ENCODE peak calls at places on chromosome 3, in four cellular contexts. V is HCT116, Y is HepG2, Q is K562. E is an unnamed sample.

GRCh38 chr3:44522494-44522933 is 32.5 kb upstream of the ZKSCAN7 start:
- DNase-seq in V (no peak), Y (peak), Q (no peak), E (no peak)

GRCh38 chr3:185308126-185308754 is 54.4 kb upstream of the EHHADH start:
- DNase-seq in V (peak), Y (peak), Q (peak), E (peak)

GRCh38 chr3:65107174-65107573 is 419.4 kb upstream of the ADAMTS9 start:
- DNase-seq in V (no peak), Y (no peak), Q (no peak), E (peak)

GRCh38 chr3:177279118-177279815 is 82.0 kb upstream of the TBL1XR1 start:
- DNase-seq in V (no peak), Y (peak), Q (no peak), E (no peak)

GRCh38 chr3:13673207-13673606 is 124.3 kb downstream of the FBLN2 start:
- DNase-seq in V (no peak), Y (no peak), Q (peak), E (no peak)

GRCh38 chr3:132554437-132554836 is 42.6 kb upstream of the ACKR4 start:
- DNase-seq in V (no peak), Y (peak), Q (no peak), E (peak)

GRCh38 chr3:133475245-133476010 is 75.6 kb downstream of the BFSP2 start:
- DNase-seq in V (no peak), Y (no peak), Q (no peak), E (no peak)

GRCh38 chr3:179037361-179037760 is 34.2 kb downstream of the ZMAT3 start:
- DNase-seq in V (no peak), Y (no peak), Q (no peak), E (no peak)

GRCh38 chr3:161413127-161413854 is 42.0 kb upstream of the SPTSSB start:
- DNase-seq in V (no peak), Y (no peak), Q (no peak), E (peak)

GRCh38 chr3:143595456-143596077 is 252.7 kb downstream of the SLC9A9 start:
- DNase-seq in V (no peak), Y (no peak), Q (no peak), E (no peak)

GRCh38 chr3:72328755-72329154 is 519.5 kb downstream of the SHQ1 start:
- DNase-seq in V (no peak), Y (no peak), Q (no peak), E (no peak)

GRCh38 chr3:194540268-194540937 is 53.6 kb upstream of the ATP13A3 start:
- DNase-seq in V (no peak), Y (no peak), Q (no peak), E (peak)

GRCh38 chr3:171776839-171777607 is 33.3 kb downstream of the PLD1 start:
- DNase-seq in V (no peak), Y (no peak), Q (no peak), E (peak)

GRCh38 chr3:136817448-136817847 is 1.5 kb upstream of the SLC35G2 start:
- DNase-seq in V (no peak), Y (no peak), Q (no peak), E (no peak)

GRCh38 chr3:196270499-196270898 is 17.0 kb downstream of the PCYT1A start:
- DNase-seq in V (no peak), Y (no peak), Q (no peak), E (no peak)

GRCh38 chr3:96548073-96548472 is 266.3 kb upstream of the EPHA6 start:
- DNase-seq in V (no peak), Y (no peak), Q (no peak), E (no peak)

GRCh38 chr3:66431494-66431893 is 69.3 kb downstream of the LRIG1 start:
- DNase-seq in V (no peak), Y (no peak), Q (no peak), E (no peak)

GRCh38 chr3:73547427-73548036 is 77.2 kb downstream of the PDZRN3 start:
- DNase-seq in V (no peak), Y (no peak), Q (no peak), E (no peak)

GRCh38 chr3:46892285-46893145 is 15.0 kb downstream of the PTH1R start:
- DNase-seq in V (peak), Y (no peak), Q (peak), E (peak)

GRCh38 chr3:183502237-183502636 is 53.3 kb downstream of the KLHL6 start:
- DNase-seq in V (no peak), Y (no peak), Q (no peak), E (no peak)

GRCh38 chr3:145939431-145939830 is 221.6 kb downstream of the PLOD2 start:
- DNase-seq in V (no peak), Y (peak), Q (no peak), E (no peak)

GRCh38 chr3:105228696-105229095 is 138.0 kb upstream of the ALCAM start:
- DNase-seq in V (no peak), Y (no peak), Q (no peak), E (no peak)

GRCh38 chr3:177673105-177673804 is 476.0 kb upstream of the TBL1XR1 start:
- DNase-seq in V (no peak), Y (no peak), Q (no peak), E (peak)

DNA sequence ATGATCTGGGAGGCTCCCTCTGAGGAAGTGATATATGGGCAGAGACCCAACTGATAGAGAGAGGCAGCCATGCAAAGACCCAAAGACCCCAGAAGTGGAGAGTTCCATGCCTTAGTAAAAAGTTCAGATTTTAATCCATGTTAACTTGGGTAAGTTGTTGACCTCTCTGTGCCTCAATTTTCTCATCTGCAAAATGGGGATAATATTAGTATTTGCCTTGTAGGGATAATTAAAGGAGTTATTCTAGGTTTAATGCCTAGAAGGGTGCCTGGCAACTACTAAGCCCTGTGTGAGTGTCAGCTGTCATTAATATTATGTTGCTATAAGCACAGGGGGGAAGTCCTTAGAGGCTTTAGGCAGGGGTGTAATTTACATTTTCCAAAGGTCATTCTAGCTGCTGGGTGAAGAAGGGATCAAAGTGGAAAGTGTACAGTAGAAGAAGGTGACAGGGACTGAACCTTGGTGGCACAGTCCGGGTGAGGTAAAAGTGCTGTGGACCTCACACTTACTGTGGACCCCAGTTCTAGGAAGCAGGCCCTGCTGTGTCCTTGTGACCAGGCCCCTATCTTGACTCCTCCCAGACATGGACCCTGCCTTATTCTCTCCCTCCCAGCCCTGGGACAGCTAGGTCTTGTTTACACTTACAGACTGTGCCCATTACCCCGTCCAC is 3.0 kb upstream of the RAD18 start:
- DNase-seq in V (no peak), Y (no peak), Q (no peak), E (no peak)
- TF ChIP-seq MAX in V (no peak), Y (no peak), Q (no peak), E (no peak)

DNA sequence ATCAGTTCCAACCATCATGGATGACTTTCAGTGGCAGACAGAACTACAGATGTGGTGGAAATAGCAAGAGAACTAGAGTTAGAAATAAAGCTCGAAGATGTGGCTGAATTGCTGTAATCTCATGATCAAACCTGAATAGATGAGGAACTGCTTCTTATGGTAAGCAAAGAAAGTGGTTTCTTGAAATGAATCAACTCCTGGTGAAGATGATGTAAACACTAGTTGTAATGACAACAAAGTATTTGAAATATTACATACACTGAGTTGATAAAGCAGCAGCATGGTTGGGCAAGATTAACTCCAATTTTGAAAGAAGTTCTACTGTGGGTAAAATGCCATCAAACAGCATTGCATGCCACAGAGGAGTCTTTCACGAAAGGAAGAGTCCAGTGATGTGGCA is 131.7 kb upstream of the FAM3D start:
- DNase-seq in V (no peak), Y (no peak), Q (no peak), E (no peak)
- TF ChIP-seq EZH2 in V (no peak), Y (no peak), Q (no peak), E (no peak)

DNA sequence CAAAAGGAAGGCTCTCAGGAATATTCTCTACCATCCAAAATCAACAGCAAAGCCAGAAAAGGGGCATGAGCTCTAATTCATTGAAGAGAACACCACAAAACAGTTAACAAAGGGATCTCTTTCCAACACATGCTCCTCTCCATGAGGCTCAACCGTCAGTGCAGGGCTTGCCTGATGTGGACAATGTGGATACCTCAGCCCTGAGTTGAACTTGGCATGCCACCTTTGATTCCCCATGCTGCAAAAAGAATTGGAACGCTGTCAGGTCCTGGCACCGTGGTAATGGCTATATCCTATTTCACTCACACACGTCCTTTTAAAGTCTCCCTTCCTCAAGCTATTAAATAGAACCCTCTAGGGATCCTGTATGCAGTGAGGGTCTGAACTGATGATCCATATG is 30.7 kb upstream of the IP6K2 start:
- DNase-seq in V (no peak), Y (no peak), Q (no peak), E (no peak)
- TF ChIP-seq MAX in V (no peak), Y (no peak), Q (no peak), E (no peak)

DNA sequence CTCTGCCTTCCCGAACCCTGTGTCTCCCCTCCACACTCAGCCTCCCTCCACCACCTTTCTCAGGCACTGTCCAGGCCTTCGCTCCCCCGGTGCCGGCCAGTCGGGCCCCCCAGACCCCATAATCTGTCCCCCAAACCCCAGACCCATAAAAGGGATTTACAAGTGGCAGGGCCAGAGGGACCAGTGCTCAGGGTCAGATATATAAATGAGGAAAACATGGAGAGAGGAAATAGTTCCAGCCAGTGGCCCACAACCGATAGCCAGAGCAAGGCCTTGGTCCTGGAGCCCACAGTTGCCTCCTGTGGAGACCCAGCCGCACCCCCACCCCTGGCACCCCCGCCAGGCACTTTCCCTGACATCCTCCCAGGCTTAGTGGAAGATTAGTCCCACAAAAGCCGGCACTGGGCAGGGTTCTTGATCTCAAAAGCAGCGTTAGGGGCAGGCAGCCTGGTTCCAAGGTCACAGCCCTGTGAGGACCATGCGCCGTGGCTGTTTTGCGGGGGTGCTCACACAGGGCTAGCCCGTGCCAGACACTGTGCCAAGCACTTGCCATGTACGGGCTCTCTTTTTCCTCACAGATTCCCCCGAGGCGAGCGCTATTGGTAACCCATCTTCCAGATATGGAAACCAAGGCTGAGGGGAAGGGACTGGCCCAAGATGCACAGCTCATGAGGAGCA is 1.1 kb upstream of the PLXND1 start:
- DNase-seq in V (no peak), Y (no peak), Q (no peak), E (peak)
- TF ChIP-seq EZH2 in V (no peak), Y (no peak), Q (no peak), E (no peak)

DNA sequence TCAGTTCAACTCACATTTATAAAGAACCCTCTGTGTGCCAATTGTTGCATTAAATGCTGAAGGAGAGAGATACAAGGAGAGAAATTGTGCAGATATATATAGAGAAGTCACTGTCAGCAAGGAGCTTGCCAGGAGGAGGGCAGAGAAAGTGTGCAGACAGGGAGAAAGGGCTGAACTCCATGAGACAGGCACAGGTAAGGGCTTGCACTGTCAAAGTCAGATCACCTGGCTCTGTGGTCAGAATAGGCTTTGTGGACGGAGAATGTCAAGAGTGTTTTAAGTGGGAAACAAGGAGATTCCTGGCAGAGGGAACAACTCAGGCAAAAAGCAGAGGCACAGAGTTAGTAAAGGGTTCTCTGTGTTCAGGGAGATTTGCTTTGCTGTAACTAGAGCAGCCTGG is 303.0 kb upstream of the TPRG1 start:
- DNase-seq in V (no peak), Y (no peak), Q (no peak), E (no peak)
- TF ChIP-seq MAX in V (no peak), Y (no peak), Q (no peak), E (no peak)

DNA sequence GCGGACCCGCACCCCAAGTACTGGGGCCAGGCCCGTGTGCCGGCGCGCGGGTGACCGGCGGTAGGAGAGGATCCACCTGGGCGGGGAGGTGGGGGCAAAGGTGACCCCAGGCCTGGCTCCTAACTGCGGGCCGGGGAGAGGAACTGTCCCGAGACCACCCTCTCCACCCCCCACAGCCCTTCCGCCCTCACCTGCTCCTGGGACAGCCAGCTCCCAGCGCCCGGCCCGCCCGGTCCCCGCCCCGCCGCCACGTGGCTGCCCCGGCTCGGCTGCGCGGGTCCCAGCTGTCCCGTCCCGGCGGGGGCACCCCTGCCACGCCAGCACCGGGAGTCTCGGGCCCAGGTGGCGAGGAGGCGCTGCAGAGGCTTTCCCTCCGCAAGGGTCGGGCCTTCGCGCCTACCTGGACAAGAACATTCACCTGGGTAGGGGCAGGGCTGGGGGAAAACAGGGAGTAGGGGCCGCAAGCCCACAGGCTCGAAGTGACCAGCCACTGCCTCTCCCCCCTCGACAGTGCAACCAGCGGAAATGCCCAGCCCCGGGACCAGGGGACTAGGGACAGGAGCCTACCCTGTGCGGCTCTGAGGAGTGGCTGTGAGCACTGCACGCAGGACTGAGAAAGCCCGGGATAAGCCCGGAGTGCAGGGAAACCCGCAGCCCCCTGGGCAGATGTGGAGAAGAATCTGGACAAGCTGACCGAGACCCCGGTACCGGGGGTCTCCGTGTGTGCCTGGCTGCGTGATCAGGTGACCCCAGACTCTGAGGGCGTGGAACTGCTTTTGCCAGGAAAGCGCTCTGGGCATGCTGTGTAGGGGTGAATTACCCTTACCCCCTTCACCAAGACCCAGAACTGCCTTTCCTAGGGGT is at the start of gene SLC12A8:
- DNase-seq in V (no peak), Y (no peak), Q (no peak), E (no peak)
- TF ChIP-seq EZH2 in V (no peak), Y (no peak), Q (no peak), E (peak)

GRCh38 chr3:127929818-127930217 is 14.8 kb downstream of the KBTBD12 start:
- DNase-seq in V (no peak), Y (no peak), Q (no peak), E (no peak)
- TF ChIP-seq MAX in V (no peak), Y (no peak), Q (no peak), E (no peak)

GRCh38 chr3:123026551-123027291 is 842 bp downstream of the SEMA5B start:
- DNase-seq in V (no peak), Y (no peak), Q (no peak), E (no peak)

GRCh38 chr3:123021388-123021787 is 6.2 kb downstream of the SEMA5B start:
- DNase-seq in V (no peak), Y (no peak), Q (no peak), E (no peak)

GRCh38 chr3:123025642-123026521 is 1.7 kb downstream of the SEMA5B start:
- DNase-seq in V (no peak), Y (no peak), Q (no peak), E (no peak)

GRCh38 chr3:123021986-123022510 is 5.5 kb downstream of the SEMA5B start:
- DNase-seq in V (no peak), Y (no peak), Q (no peak), E (no peak)

DNA sequence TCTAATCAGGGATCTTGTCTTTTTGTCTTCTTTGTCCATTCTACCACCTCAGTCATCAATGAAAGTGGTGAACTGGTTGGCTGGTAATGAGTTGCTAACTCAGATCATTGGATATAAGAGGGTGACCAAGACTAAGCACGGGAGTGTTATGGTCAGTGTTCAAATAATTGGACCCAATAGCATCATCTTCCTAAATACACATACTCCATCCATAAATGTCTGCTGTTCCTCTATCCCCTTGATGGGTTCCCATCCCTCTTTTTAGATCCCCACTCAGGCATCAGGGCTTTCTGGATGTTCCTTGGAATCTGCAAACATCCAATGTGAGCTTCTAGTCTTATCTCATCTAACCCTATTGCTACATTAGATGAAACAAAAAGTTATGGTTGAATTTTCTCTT is 3.5 kb downstream of the SEMA5B start:
- DNase-seq in V (no peak), Y (no peak), Q (no peak), E (no peak)
- TF ChIP-seq EZH2 in V (no peak), Y (no peak), Q (no peak), E (no peak)

E was measured in endothelial cell of umbilical vein.